ENCODE peak calls at places on chromosomes 5 and 9, in five cellular contexts. J is GM20000; E is endothelial cell; Z is substantia nigra; S is CD8-positive, alpha-beta memory T cell. K is an unnamed sample.

GRCh38 chr9:89435315-89435823 is 62.5 kb downstream of the SEMA4D start:
- DNase-seq in J (no peak), Z (no peak), E (no peak), S (no peak), K (peak)

GRCh38 chr5:109413463-109413862 is 3.7 kb upstream of the PJA2 start:
- DNase-seq in Z (no peak), E (no peak), J (no peak), S (no peak), K (no peak)

GRCh38 chr5:140432212-140432611 is 30.6 kb downstream of the ANKHD1 start:
- DNase-seq in J (no peak), E (no peak), Z (no peak), S (no peak), K (no peak)

GRCh38 chr9:137228515-137228967 is 1.2 kb downstream of the RNF224 start:
- DNase-seq in J (no peak), E (no peak), Z (no peak), S (no peak), K (no peak)

GRCh38 chr5:71653119-71653518 is 66.0 kb upstream of the CARTPT start:
- DNase-seq in J (no peak), Z (no peak), E (no peak), S (no peak), K (peak)

GRCh38 chr9:129989740-129990139 is 53.2 kb downstream of the FNBP1 start:
- DNase-seq in Z (no peak), S (no peak), J (no peak), E (no peak), K (no peak)

GRCh38 chr9:104774831-104775573 is 11.1 kb downstream of the NIPSNAP3B start:
- DNase-seq in E (no peak), J (peak), Z (no peak), S (no peak), K (no peak)

GRCh38 chr5:172052454-172053236 is 46.2 kb upstream of the FBXW11 start:
- DNase-seq in S (no peak), J (no peak), Z (no peak), E (no peak), K (no peak)

GRCh38 chr9:79023134-79023577 is 548.6 kb upstream of the TLE4 start:
- DNase-seq in J (no peak), E (no peak), Z (no peak), S (no peak), K (no peak)

GRCh38 chr9:89461302-89461701 is 36.6 kb downstream of the SEMA4D start:
- DNase-seq in S (no peak), J (no peak), Z (no peak), E (no peak), K (no peak)

GRCh38 chr5:15023846-15024245 is 152.3 kb upstream of the ANKH start:
- DNase-seq in E (no peak), S (no peak), J (no peak), Z (no peak), K (no peak)

GRCh38 chr5:171715551-171715950 is 70.1 kb upstream of the SMIM23 start:
- DNase-seq in Z (no peak), S (no peak), E (no peak), J (no peak), K (no peak)

GRCh38 chr9:29685531-29685930 is 2112.2 kb upstream of the C9orf72 start:
- DNase-seq in S (no peak), J (no peak), Z (no peak), E (no peak), K (no peak)

GRCh38 chr5:156460496-156460895 is 133.5 kb downstream of the SGCD start:
- DNase-seq in J (no peak), S (no peak), E (no peak), Z (no peak), K (no peak)

GRCh38 chr9:98520221-98520920 is 188.4 kb downstream of the GABBR2 start:
- DNase-seq in Z (no peak), E (no peak), J (no peak), S (no peak), K (no peak)

GRCh38 chr9:133122605-133122934 is 1.5 kb upstream of the RALGDS start:
- DNase-seq in J (no peak), Z (no peak), S (no peak), E (no peak), K (no peak)

GRCh38 chr9:38619556-38620447 is 594 bp downstream of the ANKRD18A start:
- DNase-seq in Z (no peak), S (no peak), J (no peak), E (peak), K (peak)

GRCh38 chr9:112863214-112863613 is 27.5 kb downstream of the SLC46A2 start:
- DNase-seq in J (no peak), E (no peak), Z (no peak), S (no peak), K (no peak)

GRCh38 chr9:76528642-76529190 is 69.7 kb downstream of the GCNT1 start:
- DNase-seq in S (no peak), Z (no peak), J (no peak), E (no peak), K (no peak)

GRCh38 chr5:79454043-79454442 is 59.9 kb downstream of the HOMER1 start:
- DNase-seq in J (no peak), E (no peak), S (no peak), Z (no peak), K (no peak)

GRCh38 chr5:167759411-167759821 is 532.0 kb upstream of the WWC1 start:
- DNase-seq in Z (no peak), J (no peak), S (no peak), E (no peak), K (no peak)

GRCh38 chr5:142660731-142661130 is 25.2 kb downstream of the FGF1 start:
- DNase-seq in Z (no peak), J (no peak), E (no peak), S (no peak), K (no peak)

GRCh38 chr5:100776244-100776643 is 126.8 kb downstream of the ST8SIA4 start:
- DNase-seq in S (no peak), J (no peak), E (no peak), Z (no peak), K (no peak)

GRCh38 chr5:21225223-21226064 is 1237.4 kb upstream of the CDH18 start:
- DNase-seq in S (no peak), E (no peak), J (no peak), Z (no peak), K (no peak)

GRCh38 chr5:148760945-148761638 is 65.3 kb upstream of the ADRB2 start:
- DNase-seq in Z (no peak), S (no peak), E (no peak), J (peak), K (no peak)

GRCh38 chr5:132458651-132459030 is 31.9 kb downstream of the IRF1 start:
- DNase-seq in S (no peak), Z (no peak), E (no peak), J (no peak), K (no peak)

GRCh38 chr5:6365142-6365976 is 13.0 kb downstream of the MED10 start:
- DNase-seq in S (no peak), E (no peak), J (no peak), Z (no peak), K (no peak)

GRCh38 chr5:91401175-91401574 is 18.1 kb upstream of the ARRDC3 start:
- DNase-seq in E (no peak), Z (no peak), J (no peak), S (no peak), K (no peak)

GRCh38 chr9:134185536-134186011 is 21.2 kb upstream of the RNU6ATAC start:
- DNase-seq in J (no peak), E (no peak), Z (no peak), S (no peak), K (no peak)

GRCh38 chr5:125331987-125332628 is 585.7 kb upstream of the ZNF608 start:
- DNase-seq in J (no peak), S (no peak), E (no peak), Z (no peak), K (no peak)

GRCh38 chr5:76642390-76643040 is 19.3 kb upstream of the F2RL2 start:
- DNase-seq in E (no peak), J (no peak), S (no peak), Z (no peak), K (no peak)

GRCh38 chr9:127509261-127509954 is 58.1 kb downstream of the LRSAM1 start:
- DNase-seq in J (no peak), E (no peak), S (no peak), Z (no peak), K (no peak)

GRCh38 chr5:5209101-5209500 is 69.0 kb downstream of the ADAMTS16 start:
- DNase-seq in Z (no peak), E (no peak), S (no peak), J (no peak), K (no peak)

GRCh38 chr5:53319306-53319705 is 161.1 kb upstream of the FST start:
- DNase-seq in E (no peak), S (no peak), Z (no peak), J (no peak), K (no peak)

GRCh38 chr9:91555132-91555531 is 131.5 kb upstream of the NFIL3 start:
- DNase-seq in J (no peak), S (no peak), E (no peak), Z (no peak), K (no peak)

K was measured in nephron progenitor cell.